ENCODE peak calls at places on chromosome 5, in nine cellular contexts. H is RWPE1, U is upper lobe of left lung, Y is fibroblast of the aortic adventitia, K is cardiac fibroblast, J is transverse colon, Q is nephron progenitor cell, E is neural crest cell, Z is PC-3. B is an unnamed sample.

GRCh38 chr5:143356855-143357254 is 46.6 kb downstream of the NR3C1 start:
- DNase-seq in H (no peak), U (no peak), K (no peak), Z (no peak), Q (no peak), Y (no peak), J (no peak), E (no peak), B (no peak)

GRCh38 chr5:97842687-97843086 is 659.6 kb upstream of the RIOK2 start:
- DNase-seq in E (no peak), Q (no peak), Z (no peak), K (no peak), Y (no peak), J (no peak), H (no peak), U (no peak), B (no peak)

GRCh38 chr5:43137326-43137725 is 16.6 kb downstream of the ZNF131 start:
- DNase-seq in E (no peak), H (no peak), Y (no peak), Z (no peak), Q (no peak), J (no peak), U (no peak), K (no peak), B (no peak)

GRCh38 chr5:175728316-175728715 is 70.4 kb downstream of the HRH2 start:
- DNase-seq in U (no peak), E (no peak), K (no peak), Q (no peak), Y (no peak), Z (no peak), H (no peak), J (no peak), B (no peak)

GRCh38 chr5:104513194-104513602 is 950.6 kb upstream of the NUDT12 start:
- DNase-seq in H (peak), Z (peak), U (no peak), Q (no peak), K (peak), E (no peak), Y (peak), J (no peak), B (no peak)

GRCh38 chr5:97100486-97100885 is 41.9 kb downstream of the LIX1 start:
- DNase-seq in U (no peak), J (no peak), H (no peak), K (peak), Z (no peak), E (no peak), Y (peak), Q (no peak), B (no peak)

GRCh38 chr5:107123014-107123413 is 547.7 kb downstream of the EFNA5 start:
- DNase-seq in J (no peak), H (no peak), U (no peak), Q (no peak), E (no peak), Y (no peak), Z (no peak), K (no peak), B (no peak)

GRCh38 chr5:133818869-133819600 is 149.4 kb downstream of the C5orf15 start:
- DNase-seq in Y (no peak), Z (no peak), E (no peak), K (no peak), H (no peak), Q (no peak), J (no peak), U (no peak), B (no peak)

GRCh38 chr5:139690385-139691274 is 42.5 kb downstream of the CXXC5 start:
- DNase-seq in Q (peak), J (no peak), H (no peak), Y (peak), Z (no peak), K (peak), E (no peak), U (no peak), B (no peak)

GRCh38 chr5:2677689-2678088 is 73.8 kb downstream of the IRX2 start:
- DNase-seq in Q (no peak), Y (no peak), E (no peak), H (no peak), J (no peak), K (no peak), U (no peak), Z (no peak), B (no peak)

GRCh38 chr5:143350790-143351603 is 52.5 kb downstream of the NR3C1 start:
- DNase-seq in U (no peak), Y (peak), J (no peak), E (no peak), H (peak), Z (peak), K (peak), Q (no peak), B (no peak)

GRCh38 chr5:32057157-32058096 is 116.7 kb downstream of the GOLPH3 start:
- DNase-seq in H (no peak), J (no peak), Y (peak), K (peak), U (no peak), E (no peak), Z (peak), Q (no peak), B (no peak)

GRCh38 chr5:83058718-83059117 is 18.5 kb downstream of the TMEM167A start:
- DNase-seq in Q (no peak), K (no peak), U (no peak), H (no peak), Y (no peak), E (no peak), J (no peak), Z (no peak), B (no peak)

GRCh38 chr5:132136906-132137305 is 63.3 kb downstream of the CSF2 start:
- DNase-seq in H (peak), K (peak), J (no peak), U (no peak), Q (no peak), Z (peak), E (no peak), Y (peak), B (no peak)

GRCh38 chr5:92581249-92581648 is 999.8 kb downstream of the NR2F1-AS1 start:
- DNase-seq in Y (peak), U (no peak), Q (no peak), H (no peak), E (no peak), J (no peak), Z (no peak), K (no peak), B (no peak)

GRCh38 chr5:36870399-36871040 is 6.0 kb upstream of the NIPBL start:
- DNase-seq in E (no peak), H (peak), U (no peak), Q (peak), Y (peak), J (no peak), K (peak), Z (peak), B (no peak)

GRCh38 chr5:37254581-37254980 is 5.4 kb upstream of the CPLANE1 start:
- DNase-seq in Z (no peak), J (no peak), Y (no peak), H (no peak), K (no peak), U (no peak), Q (no peak), E (no peak), B (no peak)

GRCh38 chr5:132474131-132474723 is 16.3 kb downstream of the IRF1 start:
- DNase-seq in Q (no peak), E (no peak), H (no peak), J (peak), K (no peak), Z (no peak), Y (no peak), U (no peak), B (peak)

GRCh38 chr5:115551415-115551814 is 6.8 kb upstream of the FEM1C start:
- DNase-seq in K (peak), Y (peak), U (no peak), H (no peak), J (peak), Q (no peak), Z (peak), E (no peak), B (no peak)

GRCh38 chr5:3155029-3155428 is 403.6 kb upstream of the IRX2 start:
- DNase-seq in U (no peak), E (no peak), H (no peak), K (no peak), Y (no peak), Z (no peak), J (no peak), Q (no peak), B (no peak)

GRCh38 chr5:160357861-160358411 is 12.5 kb downstream of the C1QTNF2 start:
- DNase-seq in K (peak), E (no peak), J (no peak), Z (no peak), Y (peak), U (no peak), H (no peak), Q (no peak), B (no peak)

GRCh38 chr5:108543486-108543885 is 161.6 kb upstream of the FBXL17 start:
- DNase-seq in Y (no peak), K (no peak), Z (no peak), E (no peak), H (no peak), Q (no peak), J (no peak), U (no peak), B (no peak)

GRCh38 chr5:50922942-50923767 is 256.7 kb downstream of the PARP8 start:
- DNase-seq in U (no peak), Q (no peak), J (no peak), K (no peak), H (no peak), E (no peak), Z (no peak), Y (no peak), B (no peak)
- TF ChIP-seq CTCF in U (no peak), Q (no peak), J (no peak), K (no peak), H (peak), E (no peak), Z (no peak), Y (no peak), B (peak)

GRCh38 chr5:121870489-121870888 is 18.8 kb downstream of the FTMT start:
- DNase-seq in H (no peak), J (no peak), U (no peak), Y (peak), Q (no peak), K (peak), E (no peak), Z (peak), B (no peak)
- TF ChIP-seq CTCF in H (no peak), J (no peak), U (no peak), Y (no peak), Q (no peak), K (no peak), E (peak), Z (peak), B (no peak)

DNA sequence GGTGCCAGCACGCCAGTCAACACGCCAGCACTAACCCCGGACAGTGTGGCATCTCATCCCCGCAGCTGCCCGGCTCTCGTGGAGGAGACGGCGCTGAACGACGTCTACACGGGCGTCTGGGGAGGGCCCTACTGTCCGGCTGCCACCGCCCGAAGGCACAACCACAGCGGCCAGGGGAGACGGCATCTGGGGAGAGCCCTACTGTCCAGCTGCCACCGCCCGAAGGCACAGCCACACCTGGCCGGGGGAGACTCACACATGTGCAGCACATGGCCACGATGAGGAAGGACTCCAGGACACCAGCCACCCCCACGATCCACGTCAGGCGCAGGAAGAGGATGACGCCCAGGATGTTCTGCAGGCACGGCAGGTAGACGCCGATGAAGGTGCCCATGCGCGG is 23.1 kb downstream of the SLC12A7 start:
- DNase-seq in U (no peak), K (no peak), E (no peak), Z (no peak), Q (no peak), H (no peak), Y (no peak), J (no peak), B (no peak)
- TF ChIP-seq CTCF in U (no peak), K (no peak), E (no peak), Z (no peak), Q (no peak), H (no peak), Y (no peak), J (no peak), B (no peak)

GRCh38 chr5:24110019-24110615 is 534.7 kb downstream of the CDH10 start:
- DNase-seq in U (no peak), Y (peak), Z (peak), K (peak), J (no peak), Q (no peak), E (no peak), H (peak), B (no peak)
- TF ChIP-seq CTCF in U (no peak), Y (no peak), Z (peak), K (peak), J (no peak), Q (peak), E (peak), H (peak), B (no peak)

GRCh38 chr5:53482717-53483638 is 2.5 kb downstream of the FST start:
- DNase-seq in Q (peak), H (peak), U (peak), K (peak), E (peak), Z (no peak), J (peak), Y (peak), B (no peak)
- TF ChIP-seq CTCF in Q (peak), H (peak), U (no peak), K (peak), E (no peak), Z (peak), J (no peak), Y (peak), B (no peak)

GRCh38 chr5:111469905-111470304 is 42.4 kb downstream of the STARD4 start:
- DNase-seq in E (no peak), J (no peak), Y (no peak), K (no peak), H (no peak), Q (no peak), Z (no peak), U (no peak), B (no peak)
- TF ChIP-seq CTCF in E (no peak), J (no peak), Y (peak), K (peak), H (no peak), Q (no peak), Z (no peak), U (no peak), B (no peak)

DNA sequence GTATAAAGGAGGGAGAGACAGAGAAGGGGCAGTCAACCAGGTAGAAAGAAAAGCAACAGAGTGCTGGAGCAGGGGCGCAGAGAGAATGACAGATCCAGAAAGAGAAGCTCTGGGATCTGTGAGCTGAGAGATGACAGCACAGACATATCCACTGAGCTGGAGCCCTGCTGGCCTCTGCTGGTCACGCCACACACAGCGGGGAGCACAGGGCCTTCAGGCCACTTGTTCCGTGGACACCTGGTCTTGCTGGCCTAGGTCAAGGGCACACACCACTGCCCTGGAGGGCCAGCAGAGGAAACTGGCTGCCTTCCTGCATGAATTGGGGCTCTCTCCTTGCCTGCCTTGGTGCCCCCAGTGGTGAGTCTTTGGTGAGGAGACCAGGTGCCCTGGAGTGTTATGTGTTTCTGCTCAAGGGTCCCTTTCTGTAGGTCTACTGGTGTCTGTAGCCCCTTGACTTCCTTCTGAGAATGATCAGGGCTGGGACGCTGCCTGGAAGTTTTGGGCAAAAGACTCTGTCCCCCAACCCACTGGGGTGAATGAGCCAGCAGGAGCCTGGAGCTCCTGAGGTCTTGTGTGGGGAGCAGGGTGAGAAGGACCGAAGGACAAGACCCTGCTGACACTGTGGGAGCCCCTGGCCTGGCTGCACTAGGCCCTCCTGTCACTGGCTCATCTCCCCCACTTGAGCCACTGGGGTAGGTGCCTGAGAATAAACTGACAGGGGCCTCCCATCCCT is 59.2 kb upstream of the ADAMTS2 start:
- DNase-seq in K (peak), H (no peak), U (no peak), Z (no peak), Y (peak), Q (no peak), E (no peak), J (no peak), B (no peak)
- TF ChIP-seq CTCF in K (peak), H (no peak), U (peak), Z (no peak), Y (peak), Q (peak), E (peak), J (no peak), B (no peak)

GRCh38 chr5:156936972-156937371 is 26.1 kb downstream of the TIMD4 start:
- DNase-seq in E (no peak), U (no peak), J (no peak), Z (no peak), K (no peak), H (no peak), Y (no peak), Q (no peak), B (no peak)

GRCh38 chr5:156929366-156929948 is 33.6 kb downstream of the TIMD4 start:
- DNase-seq in Q (no peak), E (no peak), Z (no peak), H (no peak), K (no peak), U (no peak), J (no peak), Y (no peak), B (no peak)

GRCh38 chr5:156934450-156935211 is 28.4 kb downstream of the TIMD4 start:
- DNase-seq in K (no peak), E (peak), H (no peak), U (no peak), Z (peak), Q (peak), Y (no peak), J (peak), B (peak)
- TF ChIP-seq CTCF in K (no peak), E (peak), H (no peak), U (no peak), Z (peak), Q (peak), Y (peak), J (peak), B (peak)

B was measured in natural killer cell.